ENCODE peak calls at places on chromosomes 7 and 10, in six cellular contexts. L, A, Z, P, X and H are unnamed samples.
A peak's percentile ranks its signal among the peaks of the same experiment; 100 is the strongest.

GRCh38 chr7:138125119-138125518 is 48.9 kb downstream of the AKR1D1 start:
- DNase-seq in P (no peak), A (no peak), L (no peak), Z (no peak), X (no peak), H (no peak)

GRCh38 chr10:70174058-70174741 is 3.9 kb upstream of the SAR1A start:
- DNase-seq in P (no peak), A (no peak), L (no peak), Z (no peak), X (no peak), H (peak; percentile 79)

GRCh38 chr10:128174581-128175559 is 48.6 kb upstream of the MKI67 start:
- DNase-seq in P (no peak), L (peak; percentile 21), A (no peak), X (no peak), Z (no peak), H (peak; percentile 32)

GRCh38 chr7:4703532-4703931 is 21.4 kb downstream of the FOXK1 start:
- DNase-seq in P (no peak), L (no peak), Z (no peak), X (no peak), A (no peak), H (no peak)

GRCh38 chr10:5805680-5806079 is 7.6 kb downstream of the GDI2 start:
- DNase-seq in Z (no peak), A (no peak), P (no peak), X (no peak), L (no peak), H (no peak)

GRCh38 chr10:78560393-78560688 is 508.4 kb upstream of the ZMIZ1 start:
- DNase-seq in A (no peak), L (no peak), Z (no peak), X (no peak), P (no peak), H (no peak)

GRCh38 chr7:32204361-32205018 is 134.3 kb upstream of the PDE1C start:
- DNase-seq in P (peak; percentile 19), A (no peak), Z (peak; percentile 65), X (peak; percentile 5), L (peak; percentile 65), H (peak; percentile 65)

GRCh38 chr10:113169853-113170455 is 219.9 kb downstream of the TCF7L2 start:
- DNase-seq in X (peak; percentile 62), P (no peak), Z (no peak), L (no peak), A (no peak), H (no peak)

GRCh38 chr10:5618829-5619228 is 47.6 kb downstream of the ASB13 start:
- DNase-seq in X (no peak), A (no peak), L (no peak), Z (no peak), P (no peak), H (no peak)

GRCh38 chr10:79285315-79286185 is 61.7 kb upstream of the PPIF start:
- DNase-seq in P (no peak), Z (no peak), X (peak; percentile 91), A (no peak), L (no peak), H (no peak)

GRCh38 chr7:121081327-121081936 is 92.9 kb downstream of the CPED1 start:
- DNase-seq in X (peak; percentile 5), Z (no peak), A (peak; percentile 60), P (no peak), L (peak; percentile 44), H (peak; percentile 36)

GRCh38 chr10:119521443-119522204 is 20.9 kb downstream of the RGS10 start:
- DNase-seq in P (no peak), A (no peak), X (no peak), L (peak; percentile 89), Z (no peak), H (peak; percentile 76)

GRCh38 chr10:88080213-88080612 is 216.8 kb downstream of the PTEN start:
- DNase-seq in Z (no peak), X (no peak), L (no peak), A (no peak), P (no peak), H (peak; percentile 69)

GRCh38 chr7:115479448-115479847 is 551.1 kb downstream of the TFEC start:
- DNase-seq in P (no peak), A (no peak), X (no peak), Z (no peak), L (no peak), H (no peak)

GRCh38 chr7:82740246-82740848 is 296.8 kb upstream of the CACNA2D1 start:
- DNase-seq in A (peak; percentile 12), L (peak; percentile 50), X (no peak), Z (peak; percentile 71), P (no peak), H (peak; percentile 28)

GRCh38 chr7:79090543-79090942 is 362.9 kb downstream of the MAGI2 start:
- DNase-seq in X (no peak), Z (no peak), L (no peak), P (no peak), A (no peak), H (no peak)

GRCh38 chr10:110356628-110357245 is 52.0 kb upstream of the SMNDC1 start:
- DNase-seq in L (peak; percentile 72), X (peak; percentile 100), P (no peak), Z (no peak), A (peak; percentile 15), H (no peak)

GRCh38 chr10:123266981-123267380 is 112.8 kb downstream of the BUB3 start:
- DNase-seq in X (no peak), A (no peak), P (no peak), L (no peak), Z (no peak), H (no peak)

GRCh38 chr7:151871904-151872303 is 5.0 kb downstream of the PRKAG2 start:
- DNase-seq in Z (no peak), A (no peak), X (no peak), P (no peak), L (no peak), H (no peak)

GRCh38 chr10:132957981-132958885 is 15.9 kb upstream of the CFAP46 start:
- DNase-seq in A (no peak), X (no peak), L (no peak), P (no peak), Z (no peak), H (no peak)

DNA sequence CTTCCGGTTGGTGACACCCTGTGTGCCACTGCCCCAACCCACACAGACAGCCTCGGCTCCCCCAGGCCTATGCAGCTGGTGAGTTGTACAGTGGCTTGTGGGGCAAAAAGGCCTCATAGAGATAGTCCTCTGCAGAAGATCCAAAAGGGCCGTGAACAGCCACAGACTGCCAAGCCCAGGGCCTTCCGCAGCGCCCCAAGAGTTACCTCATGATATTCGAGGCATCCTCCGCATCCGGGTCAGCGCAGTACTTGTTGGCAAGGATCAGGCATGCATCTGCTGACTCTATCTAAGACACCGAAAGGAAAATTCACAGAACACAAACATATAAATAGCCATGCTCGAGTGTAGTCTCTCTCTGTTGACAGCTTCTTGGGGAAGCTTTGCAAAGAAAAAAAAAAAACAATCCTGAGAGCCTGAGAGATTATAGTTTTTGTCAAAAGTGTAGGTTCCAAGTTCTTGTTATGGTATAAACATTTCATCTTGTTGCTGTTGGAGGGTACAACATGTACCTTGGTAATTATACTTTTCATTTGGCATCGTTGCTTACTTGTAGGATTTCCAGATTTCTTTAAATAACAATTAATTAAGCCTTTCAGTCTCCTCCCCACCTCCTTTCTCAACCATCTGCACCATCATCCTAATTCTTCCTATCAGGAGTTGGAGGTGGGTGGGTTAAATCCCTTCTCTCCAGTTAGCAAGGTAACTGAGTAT is 553.0 kb downstream of the KCNMA1 start:
- DNase-seq in P (no peak), X (no peak), A (no peak), Z (no peak), L (no peak), H (no peak)
- TF ChIP-seq ATF3 in P (no peak), X (no peak), A (no peak), Z (no peak), L (no peak), H (no peak)

GRCh38 chr10:117590516-117590915 is 48.0 kb downstream of the EMX2 start:
- DNase-seq in A (no peak), P (no peak), Z (no peak), L (no peak), X (no peak), H (no peak)

GRCh38 chr10:117587036-117587435 is 44.5 kb downstream of the EMX2 start:
- DNase-seq in A (no peak), L (no peak), X (no peak), P (no peak), Z (no peak), H (no peak)
- TF ChIP-seq ATF3 in A (no peak), L (no peak), X (no peak), P (no peak), Z (no peak), H (no peak)

GRCh38 chr10:99507265-99507664 is 25.5 kb upstream of the NKX2-3 start:
- DNase-seq in L (no peak), Z (no peak), A (no peak), X (no peak), P (no peak), H (no peak)

GRCh38 chr10:99513061-99513460 is 19.7 kb upstream of the NKX2-3 start:
- DNase-seq in L (no peak), Z (no peak), P (no peak), A (no peak), X (no peak), H (no peak)
- TF ChIP-seq ATF3 in L (no peak), Z (no peak), P (no peak), A (no peak), X (no peak), H (no peak)

GRCh38 chr10:26331376-26331775 is 106.8 kb upstream of the APBB1IP start:
- DNase-seq in P (no peak), Z (no peak), A (no peak), L (no peak), X (no peak), H (no peak)
- TF ChIP-seq ATF3 in P (no peak), Z (no peak), A (no peak), L (no peak), X (no peak), H (no peak)

GRCh38 chr10:13953371-13953770 is 366.6 kb downstream of the PRPF18 start:
- DNase-seq in A (no peak), Z (no peak), P (no peak), X (no peak), L (no peak), H (no peak)
- TF ChIP-seq ATF3 in A (no peak), Z (no peak), P (no peak), X (no peak), L (no peak), H (no peak)

DNA sequence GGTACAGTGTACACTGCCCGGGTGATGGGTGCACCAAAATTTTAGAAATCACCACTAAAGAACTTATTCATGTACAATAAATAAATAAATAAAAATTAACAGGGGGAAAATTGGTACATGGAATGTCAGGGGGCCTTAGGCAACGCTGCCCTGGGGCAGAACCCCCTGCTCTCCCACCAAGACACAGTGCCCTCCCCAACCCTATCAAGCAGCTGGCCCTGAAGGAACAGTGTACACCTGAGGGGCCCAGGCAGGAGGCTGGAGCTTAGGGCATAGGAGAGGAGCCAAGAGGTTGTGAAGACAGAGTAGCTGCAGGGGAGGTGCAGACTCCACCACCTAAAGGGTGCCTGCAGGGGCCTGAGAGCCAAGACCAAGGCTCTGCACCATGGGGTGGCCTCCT is 128.8 kb downstream of the BMS1 start:
- DNase-seq in P (no peak), A (no peak), Z (no peak), L (no peak), X (no peak), H (no peak)
- TF ChIP-seq ATF3 in P (no peak), A (no peak), Z (no peak), L (no peak), X (no peak), H (no peak)